ENCODE peak calls at places on chromosomes 3 and 15, in six cellular contexts. S is thoracic aorta, T is astrocyte of the spinal cord, V is heart right ventricle, Z is neural crest cell, C is foreskin keratinocyte. N is an unnamed sample.

GRCh38 chr3:131072845-131073244 is 46.2 kb downstream of the NEK11 start:
- DNase-seq in V (peak), C (no peak), Z (no peak), S (no peak), T (no peak), N (no peak)

GRCh38 chr15:28920781-28921331 is 35.1 kb downstream of the APBA2 start:
- DNase-seq in V (no peak), S (no peak), Z (no peak), T (no peak), C (no peak), N (no peak)

GRCh38 chr3:159273608-159274007 is 471.8 kb downstream of the MFSD1 start:
- DNase-seq in S (no peak), C (no peak), V (peak), Z (peak), T (peak), N (no peak)

GRCh38 chr3:21645121-21645897 is 105.7 kb downstream of the ZNF385D start:
- DNase-seq in C (no peak), Z (no peak), V (peak), T (peak), S (peak), N (peak)

GRCh38 chr3:14429237-14429636 is 26.8 kb downstream of the SLC6A6 start:
- DNase-seq in Z (no peak), C (no peak), T (no peak), S (no peak), V (no peak), N (no peak)

GRCh38 chr3:69671082-69671952 is 67.9 kb upstream of the MITF start:
- DNase-seq in T (peak), V (peak), Z (peak), C (no peak), S (no peak), N (peak)

GRCh38 chr15:86183765-86184491 is 104.3 kb downstream of the AGBL1 start:
- DNase-seq in V (no peak), T (no peak), C (no peak), Z (no peak), S (no peak), N (no peak)

GRCh38 chr3:172939651-172940293 is 189.2 kb downstream of the ECT2 start:
- DNase-seq in C (no peak), T (no peak), V (no peak), Z (no peak), S (no peak), N (no peak)

GRCh38 chr3:115436767-115437301 is 186.5 kb upstream of the GAP43 start:
- DNase-seq in S (peak), Z (no peak), T (peak), C (peak), V (no peak), N (peak)
- TF ChIP-seq CTCF in S (no peak), Z (no peak), T (peak), C (peak), V (peak), N (peak)

GRCh38 chr3:194521514-194522260 is 34.9 kb upstream of the ATP13A3 start:
- DNase-seq in T (peak), C (peak), S (no peak), V (no peak), Z (no peak), N (no peak)
- TF ChIP-seq CTCF in T (no peak), C (no peak), S (no peak), V (no peak), Z (no peak), N (no peak)

GRCh38 chr15:80090879-80091503 is 31.5 kb downstream of the ZFAND6 start:
- DNase-seq in C (no peak), T (no peak), Z (no peak), V (no peak), S (no peak), N (no peak)
- TF ChIP-seq CTCF in C (peak), T (peak), Z (peak), V (peak), S (peak), N (peak)

GRCh38 chr3:147189016-147189415 is 217.3 kb downstream of the ZIC4 start:
- DNase-seq in Z (no peak), S (no peak), V (no peak), C (no peak), T (peak), N (no peak)

GRCh38 chr3:147187687-147188086 is 218.7 kb downstream of the ZIC4 start:
- DNase-seq in T (no peak), S (no peak), V (no peak), Z (no peak), C (no peak), N (no peak)

GRCh38 chr3:147195896-147196295 is 210.4 kb downstream of the ZIC4 start:
- DNase-seq in T (peak), Z (no peak), S (no peak), C (no peak), V (no peak), N (peak)

GRCh38 chr3:147197739-147198138 is 208.6 kb downstream of the ZIC4 start:
- DNase-seq in S (no peak), Z (no peak), C (no peak), V (no peak), T (no peak), N (no peak)

DNA sequence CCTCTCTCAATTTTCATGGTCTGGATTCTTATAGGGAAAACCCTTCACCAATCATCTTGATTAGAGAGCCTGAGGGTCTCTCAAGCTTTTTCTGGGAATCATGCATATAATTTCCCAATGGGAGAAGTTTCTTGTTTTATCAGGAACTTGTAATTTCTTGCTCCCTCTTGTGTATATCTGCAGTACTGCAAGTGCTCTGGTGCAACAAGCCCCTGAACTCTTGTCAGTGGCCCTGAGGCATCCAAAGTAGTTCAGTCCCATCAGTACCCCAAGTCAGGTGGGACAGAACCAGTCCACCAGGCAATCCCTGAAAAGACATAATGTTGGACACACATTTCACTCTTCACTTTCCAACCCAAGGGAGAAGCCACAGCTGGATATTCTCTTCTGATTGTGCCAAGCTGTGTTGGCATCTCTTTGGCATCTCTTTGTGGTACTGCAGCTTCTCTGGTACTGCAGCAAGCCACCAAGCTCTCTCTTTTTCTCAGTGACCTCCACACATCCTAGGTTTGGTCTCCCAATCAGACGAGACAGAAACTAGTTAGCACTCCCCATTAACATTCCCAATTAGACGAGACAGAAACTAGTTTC is 214.5 kb downstream of the ZIC4 start:
- DNase-seq in Z (peak), S (no peak), C (peak), V (peak), T (peak), N (no peak)
- TF ChIP-seq CTCF in Z (peak), S (peak), C (peak), V (peak), T (peak), N (peak)

GRCh38 chr15:74408385-74408784 is 25.4 kb downstream of the SEMA7A start:
- DNase-seq in Z (no peak), V (no peak), C (no peak), S (no peak), T (no peak), N (no peak)
- TF ChIP-seq CTCF in Z (no peak), V (no peak), C (no peak), S (no peak), T (no peak), N (no peak)

N was measured in osteoblast.